ENCODE peak calls at places on chromosomes 3 and 15, in ten cellular contexts. One of them, this sample, is unnamed.

GRCh38 chr3:140588558-140588957 is 89.3 kb upstream of the TRIM42 start:
- DNase-seq in AG09319: no peak
- DNase-seq in AG10803: no peak
- DNase-seq in foreskin fibroblast: no peak
- DNase-seq in B cell: no peak
- DNase-seq in cardiac muscle cell: no peak
- DNase-seq in IMR-90: no peak
- DNase-seq in psoas muscle: no peak
- DNase-seq in heart left ventricle: no peak
- DNase-seq in mesothelial cell of epicardium: no peak
- DNase-seq in this sample: no peak

GRCh38 chr15:31461911-31462480 is 135.4 kb downstream of the KLF13 start:
- DNase-seq in B cell: no peak
- DNase-seq in foreskin fibroblast: peak
- DNase-seq in heart left ventricle: no peak
- DNase-seq in AG09319: no peak
- DNase-seq in psoas muscle: no peak
- DNase-seq in mesothelial cell of epicardium: no peak
- DNase-seq in AG10803: no peak
- DNase-seq in IMR-90: no peak
- DNase-seq in cardiac muscle cell: no peak
- DNase-seq in this sample: no peak

GRCh38 chr3:178275793-178276192 is 260.4 kb upstream of the KCNMB2 start:
- DNase-seq in AG10803: peak
- DNase-seq in heart left ventricle: no peak
- DNase-seq in AG09319: no peak
- DNase-seq in psoas muscle: no peak
- DNase-seq in mesothelial cell of epicardium: no peak
- DNase-seq in B cell: no peak
- DNase-seq in cardiac muscle cell: no peak
- DNase-seq in IMR-90: no peak
- DNase-seq in foreskin fibroblast: peak
- DNase-seq in this sample: no peak

GRCh38 chr3:87336761-87337160 is 60.4 kb upstream of the POU1F1 start:
- DNase-seq in AG09319: no peak
- DNase-seq in B cell: no peak
- DNase-seq in AG10803: no peak
- DNase-seq in mesothelial cell of epicardium: no peak
- DNase-seq in foreskin fibroblast: peak
- DNase-seq in cardiac muscle cell: no peak
- DNase-seq in psoas muscle: no peak
- DNase-seq in heart left ventricle: no peak
- DNase-seq in IMR-90: no peak
- DNase-seq in this sample: no peak

GRCh38 chr3:129503387-129504010 is 24.9 kb upstream of the RHO start:
- DNase-seq in mesothelial cell of epicardium: no peak
- DNase-seq in foreskin fibroblast: peak
- DNase-seq in IMR-90: peak
- DNase-seq in psoas muscle: no peak
- DNase-seq in AG09319: no peak
- DNase-seq in cardiac muscle cell: no peak
- DNase-seq in B cell: no peak
- DNase-seq in AG10803: no peak
- DNase-seq in heart left ventricle: peak
- DNase-seq in this sample: no peak

GRCh38 chr3:185292238-185292637 is 38.4 kb upstream of the EHHADH start:
- DNase-seq in foreskin fibroblast: no peak
- DNase-seq in heart left ventricle: no peak
- DNase-seq in IMR-90: no peak
- DNase-seq in cardiac muscle cell: no peak
- DNase-seq in B cell: no peak
- DNase-seq in mesothelial cell of epicardium: no peak
- DNase-seq in psoas muscle: no peak
- DNase-seq in AG10803: no peak
- DNase-seq in AG09319: no peak
- DNase-seq in this sample: no peak

GRCh38 chr3:184085389-184085852 is 11.4 kb upstream of the HTR3E start:
- DNase-seq in mesothelial cell of epicardium: no peak
- DNase-seq in B cell: no peak
- DNase-seq in foreskin fibroblast: peak
- DNase-seq in cardiac muscle cell: no peak
- DNase-seq in AG10803: no peak
- DNase-seq in psoas muscle: no peak
- DNase-seq in IMR-90: peak
- DNase-seq in AG09319: no peak
- DNase-seq in heart left ventricle: no peak
- DNase-seq in this sample: no peak

GRCh38 chr15:91894606-91895005 is 41.1 kb downstream of the SLCO3A1 start:
- DNase-seq in IMR-90: peak
- DNase-seq in psoas muscle: no peak
- DNase-seq in heart left ventricle: no peak
- DNase-seq in foreskin fibroblast: no peak
- DNase-seq in B cell: no peak
- DNase-seq in mesothelial cell of epicardium: no peak
- DNase-seq in AG09319: no peak
- DNase-seq in AG10803: no peak
- DNase-seq in cardiac muscle cell: no peak
- DNase-seq in this sample: no peak

GRCh38 chr3:94184781-94185180 is 121.9 kb downstream of the NSUN3 start:
- DNase-seq in AG09319: no peak
- DNase-seq in cardiac muscle cell: no peak
- DNase-seq in AG10803: peak
- DNase-seq in IMR-90: peak
- DNase-seq in B cell: no peak
- DNase-seq in foreskin fibroblast: no peak
- DNase-seq in heart left ventricle: no peak
- DNase-seq in mesothelial cell of epicardium: no peak
- DNase-seq in psoas muscle: no peak
- DNase-seq in this sample: no peak

GRCh38 chr15:60918234-60918964 is 310.7 kb downstream of the RORA start:
- DNase-seq in mesothelial cell of epicardium: no peak
- DNase-seq in AG10803: no peak
- DNase-seq in IMR-90: no peak
- DNase-seq in psoas muscle: no peak
- DNase-seq in heart left ventricle: no peak
- DNase-seq in cardiac muscle cell: no peak
- DNase-seq in AG09319: no peak
- DNase-seq in foreskin fibroblast: no peak
- DNase-seq in B cell: no peak
- DNase-seq in this sample: no peak

GRCh38 chr3:8713901-8714759 is 19.5 kb upstream of the CAV3 start:
- DNase-seq in B cell: peak
- DNase-seq in AG10803: no peak
- DNase-seq in cardiac muscle cell: peak
- DNase-seq in AG09319: no peak
- DNase-seq in heart left ventricle: no peak
- DNase-seq in foreskin fibroblast: peak
- DNase-seq in IMR-90: no peak
- DNase-seq in mesothelial cell of epicardium: no peak
- DNase-seq in psoas muscle: no peak
- DNase-seq in this sample: peak
- TF ChIP-seq CTCF in B cell: no peak
- TF ChIP-seq CTCF in AG10803: peak
- TF ChIP-seq CTCF in cardiac muscle cell: peak
- TF ChIP-seq CTCF in AG09319: no peak
- TF ChIP-seq CTCF in heart left ventricle: no peak
- TF ChIP-seq CTCF in foreskin fibroblast: peak
- TF ChIP-seq CTCF in IMR-90: peak
- TF ChIP-seq CTCF in mesothelial cell of epicardium: no peak
- TF ChIP-seq CTCF in psoas muscle: no peak
- TF ChIP-seq CTCF in this sample: peak

GRCh38 chr3:50274371-50275104 is 4.3 kb upstream of the LSMEM2 start:
- DNase-seq in foreskin fibroblast: peak
- DNase-seq in IMR-90: peak
- DNase-seq in AG10803: peak
- DNase-seq in B cell: peak
- DNase-seq in heart left ventricle: no peak
- DNase-seq in psoas muscle: peak
- DNase-seq in cardiac muscle cell: peak
- DNase-seq in AG09319: no peak
- DNase-seq in mesothelial cell of epicardium: no peak
- DNase-seq in this sample: peak
- TF ChIP-seq CTCF in foreskin fibroblast: peak
- TF ChIP-seq CTCF in IMR-90: peak
- TF ChIP-seq CTCF in AG10803: peak
- TF ChIP-seq CTCF in B cell: peak
- TF ChIP-seq CTCF in heart left ventricle: peak
- TF ChIP-seq CTCF in psoas muscle: peak
- TF ChIP-seq CTCF in cardiac muscle cell: peak
- TF ChIP-seq CTCF in AG09319: peak
- TF ChIP-seq CTCF in mesothelial cell of epicardium: peak
- TF ChIP-seq CTCF in this sample: peak

GRCh38 chr3:15262021-15262420 is 56.0 kb downstream of the CAPN7 start:
- DNase-seq in heart left ventricle: no peak
- DNase-seq in AG10803: no peak
- DNase-seq in IMR-90: no peak
- DNase-seq in cardiac muscle cell: no peak
- DNase-seq in mesothelial cell of epicardium: no peak
- DNase-seq in foreskin fibroblast: no peak
- DNase-seq in psoas muscle: peak
- DNase-seq in B cell: no peak
- DNase-seq in AG09319: no peak
- DNase-seq in this sample: no peak

GRCh38 chr3:15261274-15261673 is 55.2 kb downstream of the CAPN7 start:
- DNase-seq in psoas muscle: no peak
- DNase-seq in AG10803: no peak
- DNase-seq in IMR-90: no peak
- DNase-seq in cardiac muscle cell: no peak
- DNase-seq in AG09319: no peak
- DNase-seq in heart left ventricle: no peak
- DNase-seq in mesothelial cell of epicardium: no peak
- DNase-seq in foreskin fibroblast: no peak
- DNase-seq in B cell: no peak
- DNase-seq in this sample: no peak

GRCh38 chr3:15260531-15260930 is 54.5 kb downstream of the CAPN7 start:
- DNase-seq in foreskin fibroblast: no peak
- DNase-seq in AG10803: no peak
- DNase-seq in mesothelial cell of epicardium: no peak
- DNase-seq in psoas muscle: no peak
- DNase-seq in cardiac muscle cell: no peak
- DNase-seq in B cell: no peak
- DNase-seq in heart left ventricle: no peak
- DNase-seq in IMR-90: no peak
- DNase-seq in AG09319: no peak
- DNase-seq in this sample: no peak

GRCh38 chr3:15256861-15257341 is 50.9 kb downstream of the CAPN7 start:
- DNase-seq in psoas muscle: peak
- DNase-seq in B cell: no peak
- DNase-seq in cardiac muscle cell: peak
- DNase-seq in IMR-90: no peak
- DNase-seq in AG10803: peak
- DNase-seq in heart left ventricle: no peak
- DNase-seq in AG09319: no peak
- DNase-seq in mesothelial cell of epicardium: no peak
- DNase-seq in foreskin fibroblast: no peak
- DNase-seq in this sample: no peak

DNA sequence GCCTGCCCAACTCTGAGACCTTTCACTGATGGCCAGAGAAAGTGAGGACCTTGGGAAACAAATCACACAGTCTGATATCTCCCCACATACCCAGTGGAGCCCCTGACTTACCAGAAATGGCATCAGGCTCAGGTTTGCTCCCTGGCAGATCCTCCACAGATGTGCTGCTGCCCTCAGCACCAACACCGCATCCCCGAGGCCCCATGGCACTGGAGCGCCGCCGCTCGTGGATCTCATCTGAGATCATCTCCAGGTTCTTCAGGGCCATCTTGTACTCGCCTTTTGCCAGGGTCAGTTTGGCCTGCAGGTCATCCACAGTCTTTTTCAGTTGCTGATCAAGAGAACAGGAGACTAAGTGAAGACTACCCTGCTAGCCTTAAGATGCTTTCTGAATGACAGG is 52.7 kb downstream of the CAPN7 start:
- DNase-seq in psoas muscle: peak
- DNase-seq in B cell: no peak
- DNase-seq in heart left ventricle: no peak
- DNase-seq in AG10803: no peak
- DNase-seq in cardiac muscle cell: no peak
- DNase-seq in mesothelial cell of epicardium: no peak
- DNase-seq in foreskin fibroblast: no peak
- DNase-seq in IMR-90: no peak
- DNase-seq in AG09319: no peak
- DNase-seq in this sample: no peak
- TF ChIP-seq CTCF in psoas muscle: no peak
- TF ChIP-seq CTCF in B cell: no peak
- TF ChIP-seq CTCF in heart left ventricle: no peak
- TF ChIP-seq CTCF in AG10803: no peak
- TF ChIP-seq CTCF in cardiac muscle cell: no peak
- TF ChIP-seq CTCF in mesothelial cell of epicardium: no peak
- TF ChIP-seq CTCF in foreskin fibroblast: no peak
- TF ChIP-seq CTCF in IMR-90: no peak
- TF ChIP-seq CTCF in AG09319: no peak
- TF ChIP-seq CTCF in this sample: no peak

DNA sequence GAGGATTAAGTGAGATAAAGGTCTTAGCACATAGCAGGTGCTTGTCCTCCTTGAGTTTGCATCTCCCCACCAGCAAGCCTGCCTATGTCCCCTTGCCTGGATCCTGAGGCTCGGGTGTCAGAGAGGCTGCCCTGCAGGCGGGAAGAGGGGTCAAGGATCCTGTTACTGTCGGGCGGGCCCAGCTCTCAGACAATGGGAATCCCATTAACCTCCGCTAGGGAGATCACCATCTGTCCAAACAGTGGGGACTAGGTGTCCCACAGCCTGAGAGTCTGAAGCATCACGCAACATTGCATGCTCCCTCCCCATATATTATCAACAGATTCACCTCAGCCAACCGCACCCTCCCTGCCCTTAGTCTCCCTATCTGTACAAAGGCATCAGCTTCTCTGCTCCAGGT is 151.4 kb downstream of the FBLN2 start:
- DNase-seq in mesothelial cell of epicardium: no peak
- DNase-seq in B cell: no peak
- DNase-seq in heart left ventricle: peak
- DNase-seq in IMR-90: no peak
- DNase-seq in AG10803: no peak
- DNase-seq in psoas muscle: no peak
- DNase-seq in cardiac muscle cell: no peak
- DNase-seq in AG09319: no peak
- DNase-seq in foreskin fibroblast: no peak
- DNase-seq in this sample: no peak
- TF ChIP-seq CTCF in mesothelial cell of epicardium: no peak
- TF ChIP-seq CTCF in B cell: no peak
- TF ChIP-seq CTCF in heart left ventricle: no peak
- TF ChIP-seq CTCF in IMR-90: no peak
- TF ChIP-seq CTCF in AG10803: no peak
- TF ChIP-seq CTCF in psoas muscle: no peak
- TF ChIP-seq CTCF in cardiac muscle cell: no peak
- TF ChIP-seq CTCF in AG09319: no peak
- TF ChIP-seq CTCF in foreskin fibroblast: no peak
- TF ChIP-seq CTCF in this sample: no peak

GRCh38 chr3:8942746-8943488 is 20.4 kb downstream of the RAD18 start:
- DNase-seq in IMR-90: no peak
- DNase-seq in AG09319: no peak
- DNase-seq in B cell: no peak
- DNase-seq in cardiac muscle cell: no peak
- DNase-seq in mesothelial cell of epicardium: no peak
- DNase-seq in heart left ventricle: no peak
- DNase-seq in foreskin fibroblast: no peak
- DNase-seq in AG10803: no peak
- DNase-seq in psoas muscle: no peak
- DNase-seq in this sample: no peak
- TF ChIP-seq CTCF in IMR-90: no peak
- TF ChIP-seq CTCF in AG09319: no peak
- TF ChIP-seq CTCF in B cell: no peak
- TF ChIP-seq CTCF in cardiac muscle cell: no peak
- TF ChIP-seq CTCF in mesothelial cell of epicardium: no peak
- TF ChIP-seq CTCF in heart left ventricle: no peak
- TF ChIP-seq CTCF in foreskin fibroblast: no peak
- TF ChIP-seq CTCF in AG10803: no peak
- TF ChIP-seq CTCF in psoas muscle: no peak
- TF ChIP-seq CTCF in this sample: no peak

This sample was measured in activated CD8-positive, alpha-beta T cell treated with anti-CD3 and anti-CD28 coated beads for 36 hours.